ENCODE peak calls at places on chromosome 18, in four cellular contexts. M, P, W and L are unnamed samples.
A peak's percentile ranks its signal among the peaks of the same experiment; 100 is the strongest.

GRCh38 chr18:6488956-6489355 is 74.2 kb upstream of the L3MBTL4 start:
- DNase-seq in M (no peak), P (no peak), W (no peak), L (no peak)

GRCh38 chr18:40109251-40110049 is 1845.6 kb upstream of the PIK3C3 start:
- DNase-seq in M (no peak), P (no peak), W (no peak), L (no peak)

GRCh38 chr18:35463050-35463449 is 34.7 kb downstream of the INO80C start:
- DNase-seq in M (no peak), P (peak; percentile 69), W (peak; percentile 26), L (no peak)

GRCh38 chr18:32308493-32309120 is 118.8 kb downstream of the MEP1B start:
- DNase-seq in M (no peak), P (peak; percentile 93), W (peak; percentile 86), L (peak; percentile 17)

GRCh38 chr18:45588831-45589558 is 26.3 kb upstream of the SLC14A2 start:
- DNase-seq in M (no peak), P (no peak), W (peak; percentile 90), L (no peak)

GRCh38 chr18:45684341-45685115 is 39.5 kb upstream of the SLC14A1 start:
- DNase-seq in M (no peak), P (no peak), W (no peak), L (no peak)

GRCh38 chr18:24600076-24600654 is 139.7 kb downstream of the HRH4 start:
- DNase-seq in M (no peak), P (peak; percentile 65), W (peak; percentile 57), L (peak; percentile 22)

GRCh38 chr18:56038258-56039030 is 450.5 kb upstream of the TCF4 start:
- DNase-seq in M (no peak), P (no peak), W (no peak), L (peak; percentile 7)

GRCh38 chr18:35345460-35345921 is 1.3 kb upstream of the ZNF24 start:
- DNase-seq in M (no peak), P (no peak), W (no peak), L (no peak)

GRCh38 chr18:24011095-24011917 is 3.2 kb upstream of the TTC39C start:
- DNase-seq in M (no peak), P (no peak), W (no peak), L (no peak)

GRCh38 chr18:28409811-28410210 is 232.9 kb upstream of the CDH2 start:
- DNase-seq in M (no peak), P (no peak), W (no peak), L (no peak)

GRCh38 chr18:21191596-21192307 is 50.3 kb upstream of the GREB1L start:
- DNase-seq in M (no peak), P (peak; percentile 65), W (peak; percentile 39), L (peak; percentile 68)

GRCh38 chr18:27964811-27965210 is 212.1 kb downstream of the CDH2 start:
- DNase-seq in M (no peak), P (no peak), W (no peak), L (no peak)

GRCh38 chr18:58401191-58401590 is 227.7 kb downstream of the ALPK2 start:
- DNase-seq in M (no peak), P (no peak), W (no peak), L (no peak)

GRCh38 chr18:9832871-9833270 is 52.9 kb upstream of the TXNDC2 start:
- DNase-seq in M (no peak), P (no peak), W (no peak), L (no peak)

GRCh38 chr18:48374423-48375149 is 34.6 kb downstream of the ZBTB7C start:
- DNase-seq in M (no peak), P (no peak), W (no peak), L (no peak)

GRCh38 chr18:21083017-21083416 is 28.6 kb downstream of the ROCK1 start:
- DNase-seq in M (no peak), P (no peak), W (no peak), L (no peak)

GRCh38 chr18:49096021-49096420 is 145.3 kb upstream of the SMAD7 start:
- DNase-seq in M (no peak), P (peak; percentile 36), W (no peak), L (no peak)

GRCh38 chr18:21300616-21301200 is 58.7 kb downstream of the GREB1L start:
- DNase-seq in M (no peak), P (no peak), W (no peak), L (no peak)

GRCh38 chr18:24584777-24585176 is 124.3 kb downstream of the HRH4 start:
- DNase-seq in M (no peak), P (no peak), W (no peak), L (no peak)

GRCh38 chr18:56615738-56616520 is 22.5 kb downstream of the TXNL1 start:
- DNase-seq in M (peak; percentile 69), P (no peak), W (no peak), L (no peak)

DNA sequence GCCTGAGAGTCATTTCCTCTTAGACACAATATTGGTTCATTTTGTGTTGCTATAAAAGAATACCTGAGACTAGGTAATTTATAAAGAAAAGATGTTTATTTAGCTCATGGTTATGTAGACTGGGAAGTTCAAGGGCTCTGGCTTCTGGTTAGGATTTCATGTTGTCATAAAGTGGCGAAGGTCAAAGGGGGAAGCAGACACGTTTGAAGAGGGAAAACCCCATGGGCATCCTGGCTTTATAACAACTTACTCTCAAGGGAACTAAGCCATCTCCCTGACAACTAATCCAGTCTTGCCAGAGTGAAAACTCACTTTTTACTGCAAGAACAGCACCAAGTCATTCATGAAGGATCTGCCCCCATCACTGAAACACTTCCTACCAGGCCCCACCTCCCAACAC is 89.7 kb upstream of the RNF152 start:
- DNase-seq in M (no peak), P (no peak), W (no peak), L (no peak)
- TF ChIP-seq CTCF in M (no peak), P (no peak), W (no peak), L (no peak)

GRCh38 chr18:61543518-61543917 is 210.3 kb downstream of the CDH20 start:
- DNase-seq in M (no peak), P (no peak), W (no peak), L (no peak)
- TF ChIP-seq CTCF in M (no peak), P (no peak), W (no peak), L (no peak)

DNA sequence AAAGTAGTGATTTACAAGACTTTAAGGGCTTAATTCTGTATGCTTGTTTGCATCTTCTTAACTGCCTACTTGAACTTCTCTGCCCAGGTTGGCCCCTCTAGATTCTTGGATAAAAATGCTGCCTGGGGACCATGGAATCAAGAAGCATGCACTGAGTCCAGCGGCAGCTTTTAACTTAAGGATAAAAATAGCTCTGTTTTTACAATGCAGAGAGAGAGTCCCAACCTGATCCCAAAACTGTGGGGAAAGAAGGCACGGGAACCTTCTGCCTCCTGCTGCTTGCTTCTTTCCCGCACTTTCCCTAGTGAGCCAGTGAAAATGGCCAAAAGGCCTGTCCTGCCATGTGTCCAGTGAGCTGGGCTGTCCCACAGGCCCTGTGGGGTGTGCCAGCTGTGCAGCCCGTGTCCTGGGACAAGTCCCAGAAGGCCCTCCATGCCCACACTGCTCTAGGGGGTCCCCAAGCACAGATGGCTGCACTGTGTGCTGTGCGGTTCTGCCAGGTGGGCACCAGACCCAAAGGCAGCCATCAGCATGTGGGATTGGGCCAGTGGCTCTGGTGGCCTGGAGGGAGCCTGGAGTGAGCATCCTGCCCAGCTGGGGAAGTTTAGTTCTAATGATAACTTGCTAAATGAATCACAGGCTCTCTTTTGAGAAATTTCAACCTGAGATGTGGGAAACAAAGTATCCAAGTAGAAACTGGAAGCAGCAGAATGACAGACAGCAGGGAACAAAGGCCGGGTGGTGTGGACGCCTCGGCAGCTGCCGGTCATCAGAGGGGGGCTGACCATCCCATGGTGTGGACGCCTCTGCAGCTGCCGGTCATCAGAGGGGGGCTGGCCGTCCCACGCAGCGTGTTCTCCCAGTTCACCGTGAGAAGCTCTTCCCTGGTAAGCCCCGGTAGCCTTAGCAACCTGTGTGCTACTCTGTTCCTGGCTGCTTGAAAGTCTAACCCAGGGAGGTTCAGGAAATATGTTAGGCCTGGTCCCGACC is 10.0 kb upstream of the CNDP2 start:
- DNase-seq in M (no peak), P (no peak), W (no peak), L (no peak)
- TF ChIP-seq CTCF in M (no peak), P (no peak), W (no peak), L (no peak)

DNA sequence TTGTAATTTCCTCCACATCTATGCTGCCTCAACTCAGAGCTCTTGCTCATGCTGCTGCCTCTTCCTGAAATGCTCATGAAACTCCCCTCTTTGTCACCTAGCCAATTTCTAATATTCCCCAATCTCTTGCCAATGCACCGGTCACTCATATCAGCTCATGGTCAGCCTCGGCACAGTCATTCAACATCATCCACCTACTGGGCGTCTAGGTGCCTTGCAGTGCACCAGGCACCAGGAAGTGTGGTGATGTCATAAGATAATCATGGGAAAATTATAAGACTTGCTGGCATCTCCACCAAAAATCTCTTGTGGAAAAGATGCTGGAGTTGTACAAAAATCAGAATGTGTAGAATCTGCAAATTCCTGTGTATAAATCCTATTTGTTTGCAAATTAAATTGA is 52.6 kb upstream of the RAB27B start:
- DNase-seq in M (no peak), P (peak; percentile 78), W (peak; percentile 81), L (peak; percentile 73)
- TF ChIP-seq CTCF in M (no peak), P (peak; percentile 41), W (peak; percentile 45), L (peak; percentile 70)

DNA sequence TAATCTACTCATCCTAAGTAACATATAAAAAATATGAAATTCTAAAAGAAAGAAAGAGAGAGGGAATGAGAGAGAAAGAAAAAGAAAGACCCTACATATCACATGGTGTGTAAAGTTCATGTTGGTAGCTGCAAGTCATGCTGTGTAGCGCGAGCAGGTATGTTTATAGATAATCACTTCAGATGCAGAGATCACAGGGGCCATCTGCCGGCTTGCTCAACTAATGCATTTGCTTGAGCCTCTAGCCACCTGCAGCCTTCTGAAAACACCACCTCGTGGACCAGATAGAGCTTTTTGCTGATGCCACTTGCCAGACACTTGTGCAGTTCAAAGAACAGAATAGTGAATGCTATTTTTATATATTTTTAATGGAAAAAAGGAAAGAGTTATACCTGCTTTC is 37.6 kb downstream of the CDH7 start:
- DNase-seq in M (no peak), P (peak; percentile 25), W (no peak), L (peak; percentile 39)
- TF ChIP-seq CTCF in M (no peak), P (no peak), W (no peak), L (no peak)

GRCh38 chr18:22337311-22337710 is 80.4 kb downstream of the CTAGE1 start:
- DNase-seq in M (no peak), P (no peak), W (no peak), L (no peak)

GRCh38 chr18:22336406-22336805 is 81.3 kb downstream of the CTAGE1 start:
- DNase-seq in M (no peak), P (no peak), W (no peak), L (no peak)

GRCh38 chr18:22330508-22330907 is 87.2 kb downstream of the CTAGE1 start:
- DNase-seq in M (no peak), P (no peak), W (no peak), L (no peak)

GRCh38 chr18:22335644-22336275 is 82.0 kb downstream of the CTAGE1 start:
- DNase-seq in M (no peak), P (no peak), W (no peak), L (peak; percentile 51)

GRCh38 chr18:22332590-22332989 is 85.1 kb downstream of the CTAGE1 start:
- DNase-seq in M (no peak), P (no peak), W (no peak), L (no peak)
- TF ChIP-seq CTCF in M (no peak), P (no peak), W (no peak), L (no peak)

DNA sequence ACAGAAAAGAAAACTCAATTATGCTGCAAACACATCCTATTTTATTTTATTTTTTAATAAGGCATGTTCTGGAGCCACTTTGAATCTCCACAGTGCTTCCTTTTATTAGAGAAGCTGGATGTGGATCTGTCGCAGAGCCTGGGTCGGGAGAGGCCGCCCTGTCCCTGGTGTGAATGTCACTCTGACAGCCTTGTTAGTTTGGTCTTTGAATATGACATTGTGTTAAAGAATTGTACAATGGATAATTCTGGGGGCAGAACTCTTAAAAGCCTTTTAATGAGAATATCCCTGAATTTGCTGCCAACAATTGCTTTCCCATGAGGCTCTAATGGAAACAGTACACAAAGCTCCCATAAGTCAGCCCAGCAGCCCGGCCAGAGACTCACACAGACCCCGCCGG is 82.4 kb downstream of the MTCL1 start:
- DNase-seq in M (no peak), P (no peak), W (no peak), L (no peak)
- TF ChIP-seq CTCF in M (no peak), P (no peak), W (no peak), L (no peak)

GRCh38 chr18:51621103-51621969 is 423.9 kb upstream of the MEX3C start:
- DNase-seq in M (peak; percentile 64), P (peak; percentile 74), W (peak; percentile 55), L (peak; percentile 66)
- TF ChIP-seq CTCF in M (peak; percentile 68), P (peak; percentile 89), W (peak; percentile 86), L (peak; percentile 82)